ENCODE peak calls at places on chromosomes 13 and 19, in four cellular contexts. F is trophoblast cell, J is mesendoderm, N is IMR-90. Z is an unnamed sample.

GRCh38 chr13:39501711-39502324 is 101.2 kb downstream of the LHFPL6 start:
- DNase-seq in F (peak; percentile 79), N (no peak), J (peak; percentile 80), Z (peak; percentile 37)

GRCh38 chr13:59230484-59231264 is 933.1 kb downstream of the DIAPH3 start:
- DNase-seq in J (peak; percentile 92), N (no peak), F (no peak), Z (no peak)

GRCh38 chr13:27925220-27925991 is 5.6 kb downstream of the PDX1 start:
- DNase-seq in F (no peak), N (no peak), J (no peak), Z (no peak)

GRCh38 chr13:65347420-65348030 is 1882.6 kb downstream of the PCDH9 start:
- DNase-seq in F (no peak), J (no peak), N (no peak), Z (no peak)

GRCh38 chr13:60019119-60019993 is 144.4 kb downstream of the DIAPH3 start:
- DNase-seq in J (no peak), F (no peak), N (peak; percentile 40), Z (peak; percentile 37)

GRCh38 chr19:10230904-10231623 is at the start of gene S1PR2:
- DNase-seq in J (peak; percentile 89), F (peak; percentile 89), N (peak; percentile 75), Z (peak; percentile 80)

GRCh38 chr19:38564981-38565685 is 52.6 kb downstream of the MAP4K1 start:
- DNase-seq in N (no peak), J (no peak), F (no peak), Z (no peak)

GRCh38 chr13:67416047-67416925 is 186.2 kb upstream of the PCDH9 start:
- DNase-seq in N (peak; percentile 29), F (peak; percentile 12), J (peak; percentile 74), Z (peak; percentile 38)

GRCh38 chr13:49781791-49782190 is 10.7 kb downstream of the KPNA3 start:
- DNase-seq in N (no peak), F (no peak), J (no peak), Z (no peak)

GRCh38 chr13:73317140-73317539 is 258.3 kb downstream of the KLF5 start:
- DNase-seq in J (no peak), N (no peak), F (no peak), Z (no peak)
- H3K4ac ChIP-seq in J (no peak overlapping the region), N (no peak overlapping the region), F (no peak overlapping the region), Z (no peak overlapping the region)

GRCh38 chr13:77300176-77301141 is 26.4 kb downstream of the MYCBP2 start:
- DNase-seq in N (peak; percentile 86), J (peak; percentile 38), F (peak; percentile 80), Z (peak; percentile 84)
- H3K18ac ChIP-seq in N (peak overlapping the region; percentile 84), J (no peak overlapping the region), F (no peak overlapping the region), Z (peak overlapping the region; percentile 93)

GRCh38 chr13:46183018-46183940 is 1.3 kb upstream of the LCP1 start:
- DNase-seq in F (no peak), J (no peak), N (no peak), Z (no peak)

GRCh38 chr13:46182491-46182877 is 507 bp upstream of the LCP1 start:
- DNase-seq in F (no peak), N (no peak), J (no peak), Z (no peak)

GRCh38 chr13:46179576-46180368 is 2.2 kb downstream of the LCP1 start:
- DNase-seq in N (no peak), J (no peak), F (no peak), Z (no peak)

GRCh38 chr13:46180393-46180792 is 1.6 kb downstream of the LCP1 start:
- DNase-seq in J (no peak), F (no peak), N (no peak), Z (no peak)

DNA sequence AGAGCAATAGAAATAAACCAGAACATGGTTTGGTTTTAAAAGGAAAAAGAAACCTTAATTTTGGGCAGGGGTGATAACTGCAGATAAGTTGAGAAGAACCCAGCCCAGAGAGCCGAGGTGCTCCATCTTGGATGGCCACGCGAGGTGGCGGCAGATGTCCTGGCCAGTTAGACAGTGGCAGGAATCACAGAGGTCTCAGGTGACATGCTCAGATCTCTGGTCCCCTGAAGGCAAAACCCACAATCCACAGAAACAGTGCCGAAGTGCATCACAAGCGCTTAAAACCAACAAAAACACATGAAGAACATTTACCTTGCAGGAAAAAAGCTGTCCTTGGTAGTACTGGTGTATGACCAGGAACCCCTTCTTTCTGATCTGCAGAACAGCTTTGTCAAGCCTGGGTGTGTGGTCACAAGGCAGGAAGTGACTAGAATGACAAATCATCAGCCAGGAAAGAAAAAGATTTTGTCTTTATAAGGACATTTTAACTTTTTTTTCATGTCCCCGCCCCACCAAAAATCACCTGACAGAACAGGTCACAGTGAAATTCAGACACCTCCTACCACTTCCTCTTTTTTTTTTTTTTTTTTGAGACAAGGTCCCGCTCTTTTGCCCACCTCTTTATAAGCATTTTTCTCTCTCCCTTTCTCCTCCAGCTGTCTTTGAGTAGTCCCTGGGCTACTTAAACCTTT is at the start of gene LCP1:
- DNase-seq in N (no peak), J (peak; percentile 62), F (peak; percentile 70), Z (no peak)
- H3K4me3 ChIP-seq in N (no peak within 1 kb of the TSS), J (no peak within 1 kb of the TSS), F (peak within 1 kb of the TSS; percentile 62), Z (no peak within 1 kb of the TSS)

GRCh38 chr19:4121815-4122214 is 2.1 kb downstream of the MAP2K2 start:
- DNase-seq in N (no peak), F (no peak), J (no peak), Z (no peak)

GRCh38 chr19:4123615-4124568 is at the start of gene MAP2K2:
- DNase-seq in F (peak; percentile 97), N (peak; percentile 84), J (peak; percentile 93), Z (peak; percentile 90)

GRCh38 chr19:4122480-4122879 is 1.4 kb downstream of the MAP2K2 start:
- DNase-seq in N (no peak), J (no peak), F (no peak), Z (no peak)

GRCh38 chr19:4120933-4121612 is 2.8 kb downstream of the MAP2K2 start:
- DNase-seq in N (no peak), J (no peak), F (no peak), Z (no peak)

GRCh38 chr19:4124638-4125037 is 716 bp upstream of the MAP2K2 start:
- DNase-seq in J (peak; percentile 38), F (no peak), N (no peak), Z (no peak)
- H3K4ac ChIP-seq in J (no peak overlapping the region), F (no peak overlapping the region), N (peak overlapping the region; percentile 64), Z (no peak overlapping the region)

DNA sequence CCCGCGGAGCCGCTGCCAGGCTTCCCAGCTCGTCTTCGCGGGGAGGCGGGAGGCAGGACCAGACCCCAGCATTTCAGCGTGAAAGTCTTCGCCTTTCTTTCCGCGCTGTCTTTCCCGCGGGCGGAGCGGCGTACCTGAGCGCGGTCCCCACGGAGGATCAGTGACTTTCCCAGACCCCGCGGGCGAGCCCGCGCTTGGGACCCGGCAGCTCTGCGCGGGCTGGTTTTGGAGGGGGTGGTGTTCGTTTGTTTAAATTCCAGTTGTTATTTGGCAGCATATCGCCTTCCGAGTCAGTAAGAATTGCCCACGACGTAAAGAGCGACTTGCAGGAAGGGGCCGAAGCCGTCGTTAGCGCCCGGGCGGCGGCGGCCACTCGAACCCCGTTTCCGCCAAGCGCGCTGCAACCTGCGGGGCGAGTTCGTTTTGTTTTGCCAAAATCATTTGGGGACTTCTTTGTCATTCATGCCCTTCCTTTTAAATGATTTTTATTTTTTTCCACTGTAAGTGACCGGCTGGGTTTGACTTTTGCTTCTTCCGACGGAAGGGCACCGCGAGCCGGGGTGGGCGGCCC is 76.1 kb downstream of the ZIC5 start:
- DNase-seq in N (no peak), F (no peak), J (no peak), Z (peak; percentile 8)
- H3K18ac ChIP-seq in N (no peak overlapping the region), F (no peak overlapping the region), J (peak overlapping the region; percentile 54), Z (no peak overlapping the region)

DNA sequence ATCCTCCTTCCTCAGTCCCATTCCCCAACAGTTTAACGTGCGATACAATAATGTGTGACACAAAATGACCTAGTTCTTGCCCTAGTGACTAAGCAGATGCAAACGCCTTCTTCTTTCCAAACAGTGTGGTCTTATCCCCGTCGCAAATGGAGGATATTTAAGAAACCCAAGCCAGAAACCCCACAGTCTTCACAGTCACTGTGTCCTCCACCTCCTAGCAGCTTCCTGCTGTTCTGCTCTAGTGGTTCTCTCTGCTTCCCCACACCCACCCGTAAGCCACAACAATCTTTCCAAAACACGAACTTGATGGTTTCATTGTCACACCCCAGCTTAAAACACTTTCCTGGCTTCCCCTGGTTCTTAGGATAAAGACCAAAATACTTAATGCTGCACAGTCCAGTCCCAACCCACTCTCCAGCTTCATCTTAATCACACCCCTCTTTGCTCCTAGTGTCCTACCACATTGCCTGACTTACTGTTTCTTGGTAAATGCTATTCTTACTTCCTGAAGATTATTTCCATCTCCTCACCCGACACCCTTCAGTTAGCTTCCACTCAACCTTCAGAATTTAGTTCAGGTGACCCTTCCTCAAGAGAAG is 32.3 kb downstream of the ITM2B start:
- DNase-seq in N (no peak), J (no peak), F (no peak), Z (no peak)
- H3K4me3 ChIP-seq in N (no peak overlapping the region), J (no peak overlapping the region), F (no peak overlapping the region), Z (no peak overlapping the region)

GRCh38 chr19:3807574-3808354 is 21.6 kb upstream of the MATK start:
- DNase-seq in F (no peak), N (no peak), J (no peak), Z (no peak)
- H3K4ac ChIP-seq in F (no peak overlapping the region), N (no peak overlapping the region), J (no peak overlapping the region), Z (no peak overlapping the region)

GRCh38 chr19:3372413-3372812 is 6.0 kb downstream of the NFIC start:
- DNase-seq in N (no peak), J (no peak), F (no peak), Z (no peak)

GRCh38 chr19:3373971-3374368 is 7.6 kb downstream of the NFIC start:
- DNase-seq in J (no peak), F (no peak), N (no peak), Z (no peak)

GRCh38 chr19:3378352-3379146 is 12.2 kb downstream of the NFIC start:
- DNase-seq in F (no peak), N (no peak), J (no peak), Z (no peak)

GRCh38 chr19:3374369-3375112 is 8.2 kb downstream of the NFIC start:
- DNase-seq in N (no peak), F (no peak), J (no peak), Z (no peak)

DNA sequence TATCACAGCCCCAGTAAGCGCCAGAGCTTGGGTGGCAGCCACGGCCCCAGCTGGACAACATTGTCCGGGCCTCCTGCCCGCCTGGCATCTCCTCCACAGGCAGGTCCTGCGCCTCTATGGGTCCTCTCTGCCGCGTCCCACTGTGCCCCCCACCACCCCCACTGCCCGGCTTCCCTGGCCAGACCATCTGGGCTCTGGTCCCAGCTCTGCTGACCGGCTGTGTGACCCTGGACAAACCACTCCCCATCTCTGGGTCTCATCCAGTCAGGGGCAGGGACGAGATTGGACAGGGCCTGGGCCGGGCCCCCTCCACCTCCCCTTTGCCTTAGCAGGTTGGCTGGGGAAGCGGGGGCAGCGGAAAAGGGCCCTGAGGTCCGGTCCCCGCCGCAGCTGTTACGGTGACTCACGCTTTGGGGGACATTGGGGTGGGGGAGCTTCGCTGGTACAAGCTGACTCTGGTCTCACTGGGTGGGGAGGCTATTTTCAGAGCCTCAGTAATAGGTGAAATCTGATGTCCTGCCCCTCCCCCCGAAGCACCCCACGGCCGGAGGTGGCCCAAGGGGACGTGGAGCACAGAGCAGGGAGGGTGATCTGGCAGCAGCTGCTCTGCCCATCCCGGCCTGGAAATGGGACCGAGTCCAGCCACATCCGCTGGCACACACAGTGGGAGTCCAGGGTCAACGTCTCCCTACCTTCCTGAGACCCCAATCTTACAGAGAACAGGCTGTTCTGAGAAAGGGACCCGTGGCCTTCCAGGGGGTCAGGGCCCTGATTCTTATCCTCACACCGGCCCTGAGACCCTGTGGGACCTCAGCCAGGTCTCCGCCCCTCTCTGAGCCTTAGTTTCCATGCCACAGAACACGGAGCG is 9.1 kb downstream of the NFIC start:
- DNase-seq in F (no peak), J (no peak), N (peak; percentile 70), Z (peak; percentile 45)
- H3K18ac ChIP-seq in F (no peak overlapping the region), J (no peak overlapping the region), N (peak overlapping the region; percentile 22), Z (peak overlapping the region; percentile 4)